ENCODE peak calls at places on chromosomes 12 and 14, in four cellular contexts. H, C, G and N are unnamed samples.

GRCh38 chr12:42039146-42039545 is 105.5 kb downstream of the GXYLT1 start:
- DNase-seq in H (no peak), C (peak), G (no peak), N (no peak)

GRCh38 chr12:109762071-109762672 is 48.5 kb downstream of the FAM222A start:
- DNase-seq in H (peak), C (no peak), G (no peak), N (no peak)

GRCh38 chr12:47078733-47079364 is 572 bp upstream of the PCED1B start:
- DNase-seq in H (no peak), C (no peak), G (no peak), N (peak)

GRCh38 chr12:65510584-65511050 is 232.1 kb downstream of the MSRB3 start:
- DNase-seq in H (peak), C (peak), G (no peak), N (peak)

GRCh38 chr12:41424651-41425050 is 236.5 kb downstream of the PDZRN4 start:
- DNase-seq in H (no peak), C (no peak), G (no peak), N (no peak)

GRCh38 chr12:81296556-81297305 is 218.9 kb downstream of the ACSS3 start:
- DNase-seq in H (no peak), C (no peak), G (no peak), N (no peak)

GRCh38 chr12:19120795-19121194 is 8.7 kb upstream of the PLEKHA5 start:
- DNase-seq in H (no peak), C (no peak), G (no peak), N (no peak)

GRCh38 chr14:95196268-95196667 is 38.9 kb upstream of the DICER1 start:
- DNase-seq in H (no peak), C (peak), G (no peak), N (no peak)

GRCh38 chr12:12396727-12397126 is 39.8 kb downstream of the BORCS5 start:
- DNase-seq in H (no peak), C (no peak), G (no peak), N (no peak)

GRCh38 chr14:65231286-65231980 is 129.1 kb upstream of the MAX start:
- DNase-seq in H (no peak), C (no peak), G (no peak), N (no peak)

GRCh38 chr14:97523936-97524335 is 726.8 kb downstream of the VRK1 start:
- DNase-seq in H (no peak), C (no peak), G (no peak), N (no peak)

GRCh38 chr12:95224202-95225170 is 6.9 kb downstream of the VEZT start:
- DNase-seq in H (no peak), C (no peak), G (no peak), N (no peak)

GRCh38 chr12:102907918-102908317 is 9.1 kb downstream of the PAH start:
- DNase-seq in H (no peak), C (no peak), G (no peak), N (no peak)

GRCh38 chr14:42192659-42193425 is 586.2 kb downstream of the LRFN5 start:
- DNase-seq in H (no peak), C (no peak), G (no peak), N (no peak)

GRCh38 chr14:77302926-77303325 is 17.8 kb downstream of the POMT2 start:
- DNase-seq in H (no peak), C (no peak), G (no peak), N (no peak)

GRCh38 chr12:128680555-128680954 is 143.2 kb downstream of the SLC15A4 start:
- DNase-seq in H (no peak), C (no peak), G (no peak), N (no peak)
- TF ChIP-seq POLR2AphosphoS5 in H (no peak), C (no peak), G (no peak), N (no peak)

GRCh38 chr12:3119745-3120660 is 42.8 kb downstream of the TSPAN9 start:
- DNase-seq in H (no peak), C (no peak), G (no peak), N (no peak)
- TF ChIP-seq POLR2AphosphoS5 in H (no peak), C (no peak), G (no peak), N (no peak)

GRCh38 chr12:56990648-56991318 is 15.6 kb downstream of the ZBTB39 start:
- DNase-seq in H (no peak), C (no peak), G (no peak), N (no peak)

GRCh38 chr12:56987011-56987410 is 19.3 kb downstream of the ZBTB39 start:
- DNase-seq in H (no peak), C (no peak), G (no peak), N (no peak)

GRCh38 chr12:56989866-56990610 is 16.3 kb downstream of the ZBTB39 start:
- DNase-seq in H (no peak), C (no peak), G (no peak), N (no peak)

GRCh38 chr12:56987551-56988053 is 18.7 kb downstream of the ZBTB39 start:
- DNase-seq in H (peak), C (peak), G (no peak), N (peak)

GRCh38 chr12:56988207-56988739 is 18.1 kb downstream of the ZBTB39 start:
- DNase-seq in H (no peak), C (peak), G (no peak), N (no peak)
- TF ChIP-seq POLR2AphosphoS5 in H (no peak), C (no peak), G (no peak), N (no peak)

GRCh38 chr14:89282191-89282590 is 134.8 kb downstream of the FOXN3 start:
- DNase-seq in H (no peak), C (no peak), G (no peak), N (no peak)

GRCh38 chr14:89280612-89281011 is 136.4 kb downstream of the FOXN3 start:
- DNase-seq in H (no peak), C (no peak), G (no peak), N (no peak)

GRCh38 chr14:89279649-89280232 is 137.3 kb downstream of the FOXN3 start:
- DNase-seq in H (no peak), C (no peak), G (no peak), N (no peak)

GRCh38 chr14:89277229-89277628 is 139.8 kb downstream of the FOXN3 start:
- DNase-seq in H (no peak), C (no peak), G (no peak), N (no peak)

DNA sequence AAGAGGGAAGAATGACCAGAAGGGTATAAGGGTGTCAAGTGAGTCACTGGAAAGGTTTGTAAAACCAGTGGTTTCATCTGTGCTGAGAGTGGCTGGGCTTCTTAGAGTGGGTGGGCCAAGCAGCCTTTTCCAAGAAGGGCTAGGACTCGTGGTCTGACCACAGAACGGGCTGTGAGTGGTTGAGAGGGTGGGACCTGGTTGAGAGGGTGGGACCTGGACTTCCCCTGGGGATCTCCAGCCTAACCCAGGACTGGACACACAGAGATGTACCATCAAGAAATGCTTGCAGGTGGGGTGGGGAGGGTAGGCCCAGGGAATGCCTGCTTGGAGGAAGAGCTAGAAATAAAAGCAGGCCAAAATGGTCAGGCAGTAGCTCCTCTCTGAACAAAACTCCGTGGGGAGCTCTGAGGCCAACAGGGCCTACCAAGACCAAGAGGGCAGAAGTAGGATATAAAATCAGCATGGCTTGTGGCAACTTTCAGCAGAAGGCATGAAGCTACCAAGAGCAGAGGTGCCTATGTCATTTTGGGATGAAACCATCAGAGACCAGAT is 140.5 kb downstream of the FOXN3 start:
- DNase-seq in H (no peak), C (no peak), G (peak), N (peak)
- TF ChIP-seq POLR2AphosphoS5 in H (no peak), C (no peak), G (no peak), N (no peak)

GRCh38 chr12:58189030-58189429 is 247.7 kb downstream of the ATP23 start:
- DNase-seq in H (no peak), C (no peak), G (no peak), N (no peak)
- TF ChIP-seq POLR2AphosphoS5 in H (no peak), C (no peak), G (no peak), N (no peak)

GRCh38 chr12:71160585-71160984 is 2.8 kb upstream of the TSPAN8 start:
- DNase-seq in H (no peak), C (no peak), G (no peak), N (no peak)

GRCh38 chr12:71164877-71165197 is 7.0 kb upstream of the TSPAN8 start:
- DNase-seq in H (no peak), C (no peak), G (no peak), N (peak)

GRCh38 chr12:71161575-71161974 is 3.8 kb upstream of the TSPAN8 start:
- DNase-seq in H (no peak), C (no peak), G (no peak), N (no peak)

GRCh38 chr12:71164166-71164876 is 6.5 kb upstream of the TSPAN8 start:
- DNase-seq in H (no peak), C (no peak), G (no peak), N (no peak)

GRCh38 chr12:71162832-71163711 is 5.3 kb upstream of the TSPAN8 start:
- DNase-seq in H (peak), C (no peak), G (no peak), N (no peak)
- TF ChIP-seq POLR2AphosphoS5 in H (no peak), C (no peak), G (no peak), N (no peak)

GRCh38 chr12:68790081-68790951 is 17.7 kb upstream of the MDM2 start:
- DNase-seq in H (no peak), C (no peak), G (no peak), N (no peak)

GRCh38 chr12:68793436-68793835 is 14.5 kb upstream of the MDM2 start:
- DNase-seq in H (no peak), C (no peak), G (no peak), N (no peak)

GRCh38 chr12:68790952-68791234 is 17.1 kb upstream of the MDM2 start:
- DNase-seq in H (no peak), C (no peak), G (no peak), N (no peak)

GRCh38 chr12:68792952-68793351 is 15.0 kb upstream of the MDM2 start:
- DNase-seq in H (no peak), C (peak), G (peak), N (peak)

GRCh38 chr12:68791897-68792481 is 16.0 kb upstream of the MDM2 start:
- DNase-seq in H (no peak), C (no peak), G (no peak), N (no peak)
- TF ChIP-seq POLR2AphosphoS5 in H (no peak), C (no peak), G (no peak), N (no peak)

DNA sequence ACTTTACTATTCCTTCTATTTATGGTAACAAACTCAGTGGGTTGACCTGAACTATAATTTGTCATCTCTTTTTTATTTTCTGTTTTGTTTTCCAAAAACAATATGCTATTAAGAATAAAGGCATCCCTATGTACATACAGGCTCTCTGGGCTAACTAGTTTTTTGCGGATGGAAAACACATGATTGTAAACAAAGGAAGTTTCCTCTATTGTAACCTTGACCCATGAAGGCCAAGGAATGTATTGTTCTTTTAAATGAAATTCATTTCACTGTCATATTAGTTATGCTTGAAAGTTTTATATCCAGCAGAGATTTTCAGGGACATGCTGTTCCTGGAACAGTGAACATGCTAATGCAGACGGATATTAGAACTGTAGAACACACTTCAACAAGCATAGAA is 705.0 kb upstream of the SEL1L start:
- DNase-seq in H (no peak), C (no peak), G (no peak), N (no peak)
- TF ChIP-seq POLR2AphosphoS5 in H (no peak), C (no peak), G (no peak), N (no peak)